ENCODE peak calls at places on chromosomes 5 and 9, in eight cellular contexts. Q is neural progenitor cell, L is lower leg skin, S is GM10248, T is BE2C, O is endodermal cell, K is lower lobe of right lung, G is mucosa of descending colon. W is an unnamed sample.

GRCh38 chr9:89116064-89116817 is 62.4 kb downstream of the SHC3 start:
- DNase-seq in Q (no peak), L (no peak), S (no peak), T (no peak), O (no peak), K (no peak), G (no peak), W (no peak)

GRCh38 chr5:119315516-119315949 is 40.3 kb upstream of the TNFAIP8 start:
- DNase-seq in Q (no peak), L (no peak), S (peak), T (no peak), O (peak), K (no peak), G (no peak), W (no peak)

GRCh38 chr9:128927731-128928411 is 7.1 kb downstream of the PHYHD1 start:
- DNase-seq in Q (peak), L (no peak), S (peak), T (peak), O (peak), K (peak), G (peak), W (no peak)

GRCh38 chr5:59358497-59358896 is 535.0 kb downstream of the PDE4D start:
- DNase-seq in Q (peak), L (no peak), S (no peak), T (no peak), O (peak), K (no peak), G (no peak), W (no peak)

GRCh38 chr5:101084353-101084752 is 181.3 kb upstream of the ST8SIA4 start:
- DNase-seq in Q (no peak), L (no peak), S (no peak), T (no peak), O (no peak), K (no peak), G (no peak), W (no peak)

GRCh38 chr9:114894206-114894605 is 36.2 kb downstream of the TNFSF8 start:
- DNase-seq in Q (no peak), L (no peak), S (no peak), T (no peak), O (no peak), K (no peak), G (no peak), W (no peak)

GRCh38 chr5:78895616-78896015 is 89.5 kb downstream of the ARSB start:
- DNase-seq in Q (no peak), L (no peak), S (no peak), T (no peak), O (no peak), K (no peak), G (no peak), W (no peak)

GRCh38 chr9:126696091-126696763 is 82.5 kb downstream of the LMX1B start:
- DNase-seq in Q (peak), L (no peak), S (no peak), T (no peak), O (peak), K (peak), G (no peak), W (no peak)

GRCh38 chr5:171850354-171850947 is 64.8 kb downstream of the SMIM23 start:
- DNase-seq in Q (peak), L (peak), S (no peak), T (peak), O (peak), K (no peak), G (no peak), W (no peak)

GRCh38 chr5:147935032-147935431 is 28.7 kb upstream of the C5orf46 start:
- DNase-seq in Q (peak), L (no peak), S (no peak), T (no peak), O (no peak), K (no peak), G (peak), W (no peak)

GRCh38 chr5:169300468-169301385 is at the start of gene SLIT3:
- DNase-seq in Q (peak), L (peak), S (no peak), T (peak), O (peak), K (no peak), G (peak), W (no peak)

DNA sequence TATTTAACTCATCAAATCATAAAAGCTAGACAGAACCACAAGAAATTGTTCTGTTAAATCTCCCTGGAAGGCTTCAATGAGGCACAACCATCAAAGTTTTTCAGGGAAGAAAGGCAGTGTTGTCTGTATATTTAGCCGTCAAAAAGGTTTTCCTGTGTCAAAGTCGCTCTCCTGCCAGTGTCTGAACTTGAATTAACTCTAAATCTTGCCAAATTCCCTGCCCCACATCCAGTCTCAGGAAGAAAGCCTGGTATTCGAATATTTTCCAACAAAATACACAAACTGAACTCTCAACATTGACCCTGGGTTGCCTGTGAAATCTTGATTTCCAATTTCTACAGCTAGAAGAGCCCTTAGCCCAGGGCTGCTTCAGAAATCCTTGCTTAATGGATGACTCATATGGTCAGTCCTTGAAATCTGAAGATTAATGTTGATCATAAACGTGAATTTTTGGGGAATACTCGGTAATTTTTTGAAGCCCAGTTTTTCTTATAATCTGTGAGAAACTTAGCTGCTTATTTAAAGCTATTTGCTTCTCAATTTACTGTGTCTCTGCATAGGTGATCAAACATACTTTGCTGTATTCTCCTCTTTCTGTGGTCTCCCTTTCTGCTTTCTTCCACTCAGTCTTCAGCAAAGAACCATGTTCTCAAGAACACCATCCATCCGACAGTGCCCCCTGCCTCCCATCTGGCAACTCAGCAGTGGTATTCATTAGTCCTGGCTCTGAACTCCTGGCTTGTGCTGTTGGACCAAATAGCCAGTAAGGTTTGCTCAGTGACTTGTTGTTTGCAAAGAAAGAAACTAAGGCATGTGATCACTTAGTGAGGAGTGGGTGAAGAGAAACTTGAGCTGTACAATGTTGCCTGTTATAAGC is 58.9 kb downstream of the NREP start:
- DNase-seq in Q (peak), L (no peak), S (no peak), T (peak), O (peak), K (no peak), G (no peak), W (no peak)
- TF ChIP-seq CTCF in Q (peak), L (no peak), S (no peak), T (peak), O (peak), K (peak), G (no peak), W (no peak)

DNA sequence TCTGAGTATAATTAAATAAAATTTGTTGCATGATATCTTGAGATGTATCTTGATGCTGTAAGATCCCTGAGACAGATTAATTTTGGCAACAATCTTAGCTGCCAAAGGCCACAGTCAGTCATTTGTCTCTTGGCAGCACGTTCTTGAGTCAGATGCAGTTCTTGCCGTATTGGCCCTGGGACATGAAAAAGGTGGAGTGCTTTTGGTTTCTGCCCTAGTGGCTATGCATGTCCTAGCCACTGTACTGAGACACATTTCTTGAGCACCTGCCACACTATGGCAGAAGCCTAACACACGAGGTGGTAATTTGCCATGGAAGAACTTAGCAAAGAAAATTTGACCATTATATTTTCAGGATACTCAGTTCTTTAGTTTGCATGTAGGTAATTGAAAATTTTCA is 45.0 kb upstream of the PHF2 start:
- DNase-seq in Q (no peak), L (no peak), S (no peak), T (no peak), O (no peak), K (no peak), G (no peak), W (no peak)
- TF ChIP-seq CTCF in Q (no peak), L (no peak), S (no peak), T (peak), O (peak), K (no peak), G (no peak), W (no peak)

DNA sequence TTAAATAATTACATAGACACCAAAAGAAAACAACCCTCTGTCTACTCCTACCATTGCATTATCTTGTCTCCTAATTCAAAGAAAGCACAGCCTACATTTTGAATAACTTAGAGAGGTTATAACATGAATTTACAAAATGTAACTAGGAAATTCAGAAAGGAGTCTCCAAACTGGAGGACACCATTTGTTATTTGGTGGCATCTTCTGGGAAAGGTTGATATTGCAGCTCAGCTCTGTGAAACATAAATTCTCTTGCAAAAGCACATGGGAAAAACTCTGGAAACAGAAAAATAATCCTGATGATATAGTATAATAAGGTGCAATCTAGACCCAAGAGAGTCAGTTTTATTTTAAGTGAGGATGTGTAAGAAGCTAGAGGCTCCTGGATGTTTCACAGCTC is 215.3 kb downstream of the MLLT3 start:
- DNase-seq in Q (no peak), L (no peak), S (no peak), T (no peak), O (no peak), K (no peak), G (no peak), W (no peak)
- TF ChIP-seq CTCF in Q (no peak), L (no peak), S (no peak), T (no peak), O (peak), K (no peak), G (no peak), W (no peak)

DNA sequence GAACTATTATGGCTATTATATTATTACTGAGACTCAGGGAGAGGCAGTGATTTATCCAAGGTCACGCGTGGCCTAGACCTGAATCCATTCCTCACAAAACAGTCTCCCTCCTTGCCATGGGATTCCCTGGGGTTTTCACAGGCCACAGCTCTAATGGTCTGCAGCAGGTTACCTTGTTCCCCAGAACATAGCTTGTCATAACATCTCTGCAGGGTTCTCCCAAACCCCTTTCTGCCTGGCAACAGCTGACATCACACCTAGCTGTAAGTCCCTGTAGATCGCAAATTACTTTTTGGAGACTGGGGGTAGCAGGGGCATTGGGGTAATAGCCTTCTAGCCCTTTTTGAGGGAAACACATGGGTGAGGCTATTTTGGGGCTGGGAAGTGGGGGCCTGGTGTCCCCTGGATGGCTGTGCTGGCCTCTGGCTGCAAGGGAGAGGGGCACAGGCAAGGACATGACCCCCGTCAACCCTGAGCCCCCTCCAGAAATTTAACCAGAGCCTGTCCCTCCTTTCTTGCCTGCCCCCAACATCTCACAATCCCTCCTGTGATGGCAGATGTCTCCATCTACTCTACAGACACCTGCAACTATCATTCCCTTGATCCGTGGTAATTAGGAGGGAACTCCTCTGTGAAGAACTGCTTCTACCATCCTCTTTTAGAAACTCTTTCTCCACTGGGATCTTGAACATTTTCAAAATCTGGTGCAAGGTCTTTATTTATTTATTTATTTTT is 1.3 kb downstream of the CD74 start:
- DNase-seq in Q (peak), L (no peak), S (no peak), T (no peak), O (peak), K (peak), G (peak), W (peak)
- TF ChIP-seq CTCF in Q (no peak), L (no peak), S (no peak), T (no peak), O (no peak), K (no peak), G (no peak), W (no peak)

DNA sequence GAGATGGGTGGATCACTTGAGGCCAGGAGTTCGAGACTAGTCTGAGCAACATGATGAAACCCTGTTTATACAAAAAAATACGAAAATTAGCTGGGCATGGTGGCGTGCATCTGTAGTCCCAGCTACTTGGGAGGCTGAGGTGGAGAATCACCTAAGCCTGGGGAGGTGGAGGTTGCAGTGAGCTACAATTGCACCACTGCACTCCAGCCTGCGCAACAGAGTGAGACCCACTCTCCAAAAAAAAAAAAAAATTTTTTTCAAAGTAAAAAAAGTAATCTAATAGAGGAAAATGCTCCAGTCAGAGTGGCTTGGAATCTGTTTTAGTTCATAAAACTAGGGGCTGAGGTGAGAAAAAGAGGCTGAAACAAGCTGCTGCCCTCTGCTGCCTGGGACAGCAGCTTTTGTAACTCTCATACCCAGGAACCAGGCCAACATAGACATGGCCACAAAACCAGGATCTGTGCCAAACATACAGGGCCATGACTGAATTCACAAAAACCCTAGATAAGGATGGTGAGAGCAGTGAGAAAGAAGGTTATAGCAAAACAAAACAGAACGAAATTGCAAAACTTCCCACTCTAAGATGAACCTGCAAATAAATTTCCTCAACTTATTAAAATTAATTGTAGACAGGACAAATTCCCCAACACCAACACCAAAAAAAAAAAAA is 13.1 kb upstream of the DCAF12 start:
- DNase-seq in Q (no peak), L (no peak), S (no peak), T (peak), O (peak), K (no peak), G (peak), W (no peak)
- TF ChIP-seq CTCF in Q (no peak), L (no peak), S (peak), T (peak), O (peak), K (peak), G (no peak), W (no peak)